ENCODE peak calls at places on chromosome X, in four cellular contexts. R is tibial artery, U is SJSA1, B is kidney. T is an unnamed sample.

GRCh38 chrX:9788908-9789307 is 2.7 kb downstream of the SHROOM2 start:
- DNase-seq in B (no peak), R (no peak), U (no peak), T (no peak)

GRCh38 chrX:44314259-44314734 is 29.2 kb downstream of the EFHC2 start:
- DNase-seq in R (no peak), U (no peak), B (no peak), T (peak; percentile 28)

GRCh38 chrX:24093746-24094145 is 39.0 kb downstream of the EIF2S3 start:
- DNase-seq in R (no peak), B (no peak), U (no peak), T (no peak)

GRCh38 chrX:23854945-23855344 is 52.8 kb downstream of the APOO start:
- DNase-seq in U (no peak), R (no peak), B (no peak), T (no peak)

GRCh38 chrX:107429090-107429489 is 20.4 kb upstream of the FRMPD3 start:
- DNase-seq in R (no peak), B (no peak), U (no peak), T (no peak)

GRCh38 chrX:21961142-21961541 is 20.6 kb downstream of the SMS start:
- DNase-seq in U (no peak), R (no peak), B (no peak), T (no peak)

GRCh38 chrX:14963447-14964236 is 90.4 kb downstream of the MOSPD2 start:
- DNase-seq in R (no peak), U (peak; percentile 39), B (no peak), T (no peak)

GRCh38 chrX:15334561-15334960 is 762 bp downstream of the PIGA start:
- DNase-seq in R (no peak), B (no peak), U (no peak), T (peak; percentile 19)

GRCh38 chrX:44748014-44748413 is 95.8 kb upstream of the DUSP21 start:
- DNase-seq in R (no peak), B (no peak), U (no peak), T (no peak)

GRCh38 chrX:48540480-48540879 is 966 bp downstream of the TBC1D25 start:
- DNase-seq in U (no peak), R (no peak), B (no peak), T (no peak)

GRCh38 chrX:98029861-98030260 is 1146.2 kb downstream of the RPA4 start:
- DNase-seq in B (peak; percentile 56), R (no peak), U (no peak), T (no peak)

GRCh38 chrX:129359269-129359668 is 164.0 kb downstream of the SMARCA1 start:
- DNase-seq in R (no peak), U (no peak), B (no peak), T (no peak)

GRCh38 chrX:133674726-133675470 is 259.6 kb upstream of the GPC4 start:
- DNase-seq in U (no peak), R (no peak), B (no peak), T (no peak)

GRCh38 chrX:132956421-132957210 is 1.8 kb downstream of the HS6ST2 start:
- DNase-seq in R (no peak), B (peak; percentile 77), U (no peak), T (no peak)

GRCh38 chrX:69116077-69116476 is 49.2 kb downstream of the PJA1 start:
- DNase-seq in R (no peak), B (no peak), U (no peak), T (no peak)

GRCh38 chrX:88612870-88613329 is 134.1 kb upstream of the CPXCR1 start:
- DNase-seq in B (no peak), U (no peak), R (no peak), T (no peak)

GRCh38 chrX:106005684-106006083 is 32.8 kb downstream of the SERPINA7 start:
- DNase-seq in R (no peak), U (no peak), B (no peak), T (no peak)

GRCh38 chrX:129876734-129877395 is 29.1 kb upstream of the UTP14A start:
- DNase-seq in R (no peak), B (no peak), U (peak; percentile 57), T (peak; percentile 1)

GRCh38 chrX:1391370-1391706 is 575 bp downstream of the SLC25A6 start:
- DNase-seq in U (no peak), R (no peak), B (no peak), T (no peak)

GRCh38 chrX:2483398-2483797 is 17.4 kb downstream of the DHRSX start:
- DNase-seq in U (no peak), R (no peak), B (no peak), T (no peak)

GRCh38 chrX:133838761-133839676 is 146.4 kb downstream of the GPC3 start:
- DNase-seq in R (no peak), B (no peak), U (peak; percentile 43), T (peak; percentile 32)

GRCh38 chrX:140507223-140507981 is 2.5 kb upstream of the SOX3 start:
- DNase-seq in R (no peak), U (no peak), B (no peak), T (no peak)

GRCh38 chrX:71666240-71667223 is 814 bp upstream of the LOC101059915 start:
- DNase-seq in B (peak; percentile 75), U (no peak), R (no peak), T (no peak)

GRCh38 chrX:3516051-3516541 is 169.6 kb upstream of the MXRA5 start:
- DNase-seq in U (no peak), B (no peak), R (no peak), T (no peak)

GRCh38 chrX:57918750-57919436 is 8.6 kb upstream of the ZXDA start:
- DNase-seq in B (peak; percentile 30), U (no peak), R (no peak), T (peak; percentile 9)

GRCh38 chrX:46589977-46590723 is 16.6 kb downstream of the CHST7 start:
- DNase-seq in B (no peak), R (no peak), U (no peak), T (no peak)

GRCh38 chrX:46549914-46550313 is 4.7 kb upstream of the ZNF674 start:
- DNase-seq in B (no peak), R (no peak), U (no peak), T (no peak)

GRCh38 chrX:73913580-73913979 is 350.6 kb downstream of the CHIC1 start:
- DNase-seq in B (no peak), R (no peak), U (no peak), T (no peak)

GRCh38 chrX:19885732-19886131 is 1.7 kb downstream of the SH3KBP1 start:
- DNase-seq in U (no peak), B (no peak), R (no peak), T (no peak)
- H3K4me3 ChIP-seq in U (no peak overlapping the region), B (no peak overlapping the region), R (no peak overlapping the region), T (peak overlapping the region; percentile 58)

DNA sequence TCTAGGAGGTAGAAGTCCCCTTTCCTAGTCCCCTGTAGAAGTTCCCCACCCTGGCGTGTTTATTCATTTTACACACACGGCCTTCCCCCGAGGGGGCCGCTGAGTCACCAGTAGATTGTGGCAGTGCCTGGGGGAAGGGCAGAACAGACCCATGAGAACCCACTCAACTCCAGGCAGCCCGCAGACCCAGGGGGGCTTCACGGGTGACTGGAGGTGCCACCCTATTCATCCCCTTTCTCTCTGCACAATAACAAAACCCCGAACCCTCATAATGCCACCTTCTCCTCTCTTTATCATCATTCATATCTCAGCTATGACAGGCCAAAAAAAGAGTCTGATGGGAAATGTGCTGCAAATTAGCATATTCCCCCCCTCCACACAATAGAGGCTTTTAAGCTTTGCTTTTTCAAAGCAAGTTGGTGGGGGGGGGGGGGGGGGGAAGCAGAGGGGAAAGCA is 20.4 kb upstream of the GPM6B start:
- DNase-seq in U (no peak), B (no peak), R (no peak), T (no peak)
- H3K4me3 ChIP-seq in U (no peak overlapping the region), B (no peak overlapping the region), R (no peak overlapping the region), T (no peak overlapping the region)

GRCh38 chrX:54358424-54359211 is 772 bp upstream of the WNK3 start:
- DNase-seq in R (peak; percentile 19), U (no peak), B (peak; percentile 84), T (no peak)
- H3K4me3 ChIP-seq in R (peak overlapping the region; percentile 60), U (no peak overlapping the region), B (peak overlapping the region; percentile 41), T (no peak overlapping the region)

GRCh38 chrX:72713130-72713529 is 976 bp downstream of the PHKA1 start:
- DNase-seq in R (no peak), B (no peak), U (no peak), T (no peak)
- H3K4me3 ChIP-seq in R (peak overlapping the region; percentile 57), B (peak overlapping the region; percentile 51), U (no peak overlapping the region), T (peak overlapping the region; percentile 57)

GRCh38 chrX:103467870-103468269 is 51.4 kb downstream of the RAB40A start:
- DNase-seq in U (no peak), R (no peak), B (no peak), T (no peak)

GRCh38 chrX:103464071-103464773 is 55.1 kb downstream of the RAB40A start:
- DNase-seq in U (no peak), B (no peak), R (no peak), T (peak; percentile 12)

GRCh38 chrX:103467156-103467555 is 52.1 kb downstream of the RAB40A start:
- DNase-seq in R (no peak), B (no peak), U (no peak), T (no peak)

GRCh38 chrX:103461156-103461555 is 58.1 kb downstream of the RAB40A start:
- DNase-seq in U (no peak), R (no peak), B (no peak), T (no peak)

GRCh38 chrX:103464774-103465117 is 54.5 kb downstream of the RAB40A start:
- DNase-seq in B (no peak), R (peak; percentile 71), U (peak; percentile 54), T (peak; percentile 59)
- H3K4me3 ChIP-seq in B (peak overlapping the region; percentile 29), R (peak overlapping the region; percentile 38), U (no peak overlapping the region), T (peak overlapping the region; percentile 49)

GRCh38 chrX:38327775-38328081 is 419 bp upstream of the RPGR start:
- DNase-seq in B (no peak), R (no peak), U (no peak), T (no peak)
- H3K4me3 ChIP-seq in B (peak overlapping the region; percentile 44), R (peak overlapping the region; percentile 71), U (peak overlapping the region; percentile 95), T (peak overlapping the region; percentile 62)

DNA sequence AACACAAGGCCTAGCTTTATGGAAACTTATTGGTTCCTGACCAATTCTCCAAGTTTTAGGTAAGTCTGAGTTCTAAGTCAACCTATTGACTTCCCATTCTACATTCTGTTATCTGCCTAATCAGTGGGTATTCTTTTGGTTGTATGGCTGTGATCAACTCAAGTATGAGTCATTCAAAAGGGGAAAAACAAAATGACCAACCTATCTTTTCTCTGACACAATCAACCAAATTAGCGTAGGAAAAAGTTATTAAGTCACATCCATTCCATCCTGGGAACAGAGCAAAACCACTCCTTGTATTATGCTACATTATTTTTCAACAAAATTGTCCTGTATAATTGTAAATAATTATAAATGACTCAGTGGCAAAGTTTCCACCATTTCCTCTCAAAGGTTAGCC is 136.2 kb downstream of the SHROOM4 start:
- DNase-seq in R (no peak), B (no peak), U (no peak), T (no peak)
- H3K4me3 ChIP-seq in R (no peak overlapping the region), B (no peak overlapping the region), U (no peak overlapping the region), T (no peak overlapping the region)

GRCh38 chrX:117998171-117998570 is 118.4 kb downstream of the KLHL13 start:
- DNase-seq in R (no peak), U (no peak), B (no peak), T (no peak)

GRCh38 chrX:117995378-117995777 is 121.2 kb downstream of the KLHL13 start:
- DNase-seq in R (no peak), B (no peak), U (no peak), T (no peak)

GRCh38 chrX:118000518-118000917 is 116.1 kb downstream of the KLHL13 start:
- DNase-seq in B (no peak), R (no peak), U (no peak), T (no peak)

GRCh38 chrX:117996408-117996807 is 120.2 kb downstream of the KLHL13 start:
- DNase-seq in U (no peak), R (no peak), B (no peak), T (no peak)

GRCh38 chrX:117996918-117997480 is 119.6 kb downstream of the KLHL13 start:
- DNase-seq in U (no peak), R (no peak), B (no peak), T (no peak)
- H3K4me3 ChIP-seq in U (no peak overlapping the region), R (no peak overlapping the region), B (no peak overlapping the region), T (no peak overlapping the region)

T was measured in Jurkat, Clone E6-1.